ENCODE peak calls at places on chromosome 4, in six cellular contexts. One of them, this sample, is unnamed.
A peak's percentile ranks its signal among the peaks of the same experiment; 100 is the strongest.

GRCh38 chr4:113026556-113026955 is 22.9 kb upstream of the ANK2 start:
- DNase-seq in dorsolateral prefrontal cortex: no peak
- DNase-seq in neural crest cell: no peak
- DNase-seq in cardiac muscle cell: no peak
- DNase-seq in sigmoid colon: no peak
- DNase-seq in PC-9: no peak
- DNase-seq in this sample: no peak

GRCh38 chr4:141220271-141220654 is 432 bp upstream of the ZNF330 start:
- DNase-seq in dorsolateral prefrontal cortex: no peak
- DNase-seq in neural crest cell: peak; percentile 1
- DNase-seq in cardiac muscle cell: no peak
- DNase-seq in sigmoid colon: no peak
- DNase-seq in PC-9: no peak
- DNase-seq in this sample: no peak

GRCh38 chr4:140135529-140136021 is 18.4 kb downstream of the MAML3 start:
- DNase-seq in dorsolateral prefrontal cortex: peak; percentile 34
- DNase-seq in neural crest cell: no peak
- DNase-seq in cardiac muscle cell: peak; percentile 74
- DNase-seq in sigmoid colon: peak; percentile 75
- DNase-seq in PC-9: no peak
- DNase-seq in this sample: no peak

GRCh38 chr4:39228377-39228776 is 46.0 kb downstream of the WDR19 start:
- DNase-seq in dorsolateral prefrontal cortex: no peak
- DNase-seq in neural crest cell: no peak
- DNase-seq in cardiac muscle cell: no peak
- DNase-seq in sigmoid colon: no peak
- DNase-seq in PC-9: no peak
- DNase-seq in this sample: no peak

GRCh38 chr4:113588895-113589668 is 172.5 kb downstream of the CAMK2D start:
- DNase-seq in dorsolateral prefrontal cortex: no peak
- DNase-seq in neural crest cell: no peak
- DNase-seq in cardiac muscle cell: no peak
- DNase-seq in sigmoid colon: no peak
- DNase-seq in PC-9: no peak
- DNase-seq in this sample: no peak

GRCh38 chr4:76767983-76768382 is 130.0 kb downstream of the SOWAHB start:
- DNase-seq in dorsolateral prefrontal cortex: no peak
- DNase-seq in neural crest cell: no peak
- DNase-seq in cardiac muscle cell: no peak
- DNase-seq in sigmoid colon: no peak
- DNase-seq in PC-9: no peak
- DNase-seq in this sample: no peak

GRCh38 chr4:100414016-100414790 is 103.6 kb downstream of the EMCN start:
- DNase-seq in dorsolateral prefrontal cortex: no peak
- DNase-seq in neural crest cell: no peak
- DNase-seq in cardiac muscle cell: no peak
- DNase-seq in sigmoid colon: no peak
- DNase-seq in PC-9: no peak
- DNase-seq in this sample: no peak

GRCh38 chr4:143337600-143338287 is 1.1 kb downstream of the GAB1 start:
- DNase-seq in dorsolateral prefrontal cortex: peak; percentile 71
- DNase-seq in neural crest cell: peak; percentile 15
- DNase-seq in cardiac muscle cell: peak; percentile 51
- DNase-seq in sigmoid colon: peak; percentile 71
- DNase-seq in PC-9: no peak
- DNase-seq in this sample: no peak

GRCh38 chr4:33297091-33297490 is 2576.9 kb downstream of the PCDH7 start:
- DNase-seq in dorsolateral prefrontal cortex: no peak
- DNase-seq in neural crest cell: no peak
- DNase-seq in cardiac muscle cell: no peak
- DNase-seq in sigmoid colon: no peak
- DNase-seq in PC-9: no peak
- DNase-seq in this sample: no peak

GRCh38 chr4:105619193-105619931 is 66.9 kb downstream of the ARHGEF38 start:
- DNase-seq in dorsolateral prefrontal cortex: peak; percentile 23
- DNase-seq in neural crest cell: no peak
- DNase-seq in cardiac muscle cell: peak; percentile 25
- DNase-seq in sigmoid colon: peak; percentile 66
- DNase-seq in PC-9: no peak
- DNase-seq in this sample: no peak

GRCh38 chr4:184732126-184732525 is 1.8 kb downstream of the CENPU start:
- DNase-seq in dorsolateral prefrontal cortex: no peak
- DNase-seq in neural crest cell: no peak
- DNase-seq in cardiac muscle cell: no peak
- DNase-seq in sigmoid colon: no peak
- DNase-seq in PC-9: peak; percentile 85
- DNase-seq in this sample: no peak

GRCh38 chr4:147192679-147193078 is 247.0 kb upstream of the TTC29 start:
- DNase-seq in dorsolateral prefrontal cortex: no peak
- DNase-seq in neural crest cell: no peak
- DNase-seq in cardiac muscle cell: no peak
- DNase-seq in sigmoid colon: no peak
- DNase-seq in PC-9: no peak
- DNase-seq in this sample: no peak

GRCh38 chr4:155705664-155706063 is 39.0 kb downstream of the GUCY1A1 start:
- DNase-seq in dorsolateral prefrontal cortex: no peak
- DNase-seq in neural crest cell: no peak
- DNase-seq in cardiac muscle cell: peak; percentile 88
- DNase-seq in sigmoid colon: no peak
- DNase-seq in PC-9: peak; percentile 62
- DNase-seq in this sample: no peak

GRCh38 chr4:99410075-99410474 is 25.1 kb downstream of the ADH7 start:
- DNase-seq in dorsolateral prefrontal cortex: no peak
- DNase-seq in neural crest cell: no peak
- DNase-seq in cardiac muscle cell: no peak
- DNase-seq in sigmoid colon: no peak
- DNase-seq in PC-9: no peak
- DNase-seq in this sample: no peak

GRCh38 chr4:187128226-187128625 is 404.6 kb upstream of the FAT1 start:
- DNase-seq in dorsolateral prefrontal cortex: no peak
- DNase-seq in neural crest cell: no peak
- DNase-seq in cardiac muscle cell: no peak
- DNase-seq in sigmoid colon: no peak
- DNase-seq in PC-9: no peak
- DNase-seq in this sample: no peak

GRCh38 chr4:107818301-107818910 is 6.3 kb upstream of the SGMS2 start:
- DNase-seq in dorsolateral prefrontal cortex: no peak
- DNase-seq in neural crest cell: no peak
- DNase-seq in cardiac muscle cell: no peak
- DNase-seq in sigmoid colon: no peak
- DNase-seq in PC-9: peak; percentile 65
- DNase-seq in this sample: no peak

GRCh38 chr4:1565598-1566295 is 118.4 kb downstream of the FAM53A start:
- DNase-seq in dorsolateral prefrontal cortex: no peak
- DNase-seq in neural crest cell: no peak
- DNase-seq in cardiac muscle cell: no peak
- DNase-seq in sigmoid colon: peak; percentile 35
- DNase-seq in PC-9: no peak
- DNase-seq in this sample: no peak

GRCh38 chr4:163356104-163356503 is 12.4 kb downstream of the NPY5R start:
- DNase-seq in dorsolateral prefrontal cortex: no peak
- DNase-seq in neural crest cell: no peak
- DNase-seq in cardiac muscle cell: no peak
- DNase-seq in sigmoid colon: no peak
- DNase-seq in PC-9: no peak
- DNase-seq in this sample: no peak

GRCh38 chr4:181538435-181538834 is 704.8 kb upstream of the TENM3 start:
- DNase-seq in dorsolateral prefrontal cortex: no peak
- DNase-seq in neural crest cell: no peak
- DNase-seq in cardiac muscle cell: no peak
- DNase-seq in sigmoid colon: no peak
- DNase-seq in PC-9: no peak
- DNase-seq in this sample: no peak

GRCh38 chr4:8688041-8688907 is 95.7 kb downstream of the CPZ start:
- DNase-seq in dorsolateral prefrontal cortex: no peak
- DNase-seq in neural crest cell: peak; percentile 80
- DNase-seq in cardiac muscle cell: peak; percentile 71
- DNase-seq in sigmoid colon: peak; percentile 48
- DNase-seq in PC-9: no peak
- DNase-seq in this sample: no peak

GRCh38 chr4:1269209-1269608 is 20.3 kb upstream of the CTBP1 start:
- DNase-seq in dorsolateral prefrontal cortex: no peak
- DNase-seq in neural crest cell: no peak
- DNase-seq in cardiac muscle cell: no peak
- DNase-seq in sigmoid colon: no peak
- DNase-seq in PC-9: no peak
- DNase-seq in this sample: no peak

GRCh38 chr4:108834167-108834566 is 71.3 kb upstream of the ETNPPL start:
- DNase-seq in dorsolateral prefrontal cortex: no peak
- DNase-seq in neural crest cell: no peak
- DNase-seq in cardiac muscle cell: no peak
- DNase-seq in sigmoid colon: no peak
- DNase-seq in PC-9: no peak
- DNase-seq in this sample: no peak

GRCh38 chr4:139665690-139666529 is at the start of gene MGST2:
- DNase-seq in dorsolateral prefrontal cortex: peak; percentile 55
- DNase-seq in neural crest cell: peak; percentile 48
- DNase-seq in cardiac muscle cell: peak; percentile 89
- DNase-seq in sigmoid colon: peak; percentile 82
- DNase-seq in PC-9: peak; percentile 75
- DNase-seq in this sample: no peak

GRCh38 chr4:130712038-130712437 is 1616.1 kb downstream of the C4orf33 start:
- DNase-seq in dorsolateral prefrontal cortex: no peak
- DNase-seq in neural crest cell: no peak
- DNase-seq in cardiac muscle cell: no peak
- DNase-seq in sigmoid colon: no peak
- DNase-seq in PC-9: peak; percentile 56
- DNase-seq in this sample: no peak

GRCh38 chr4:72564184-72564583 is 4.8 kb downstream of the ADAMTS3 start:
- DNase-seq in dorsolateral prefrontal cortex: no peak
- DNase-seq in neural crest cell: no peak
- DNase-seq in cardiac muscle cell: no peak
- DNase-seq in sigmoid colon: no peak
- DNase-seq in PC-9: no peak
- DNase-seq in this sample: no peak

GRCh38 chr4:132065940-132066495 is 1083.1 kb upstream of the PCDH10 start:
- DNase-seq in dorsolateral prefrontal cortex: no peak
- DNase-seq in neural crest cell: no peak
- DNase-seq in cardiac muscle cell: no peak
- DNase-seq in sigmoid colon: no peak
- DNase-seq in PC-9: no peak
- DNase-seq in this sample: no peak

DNA sequence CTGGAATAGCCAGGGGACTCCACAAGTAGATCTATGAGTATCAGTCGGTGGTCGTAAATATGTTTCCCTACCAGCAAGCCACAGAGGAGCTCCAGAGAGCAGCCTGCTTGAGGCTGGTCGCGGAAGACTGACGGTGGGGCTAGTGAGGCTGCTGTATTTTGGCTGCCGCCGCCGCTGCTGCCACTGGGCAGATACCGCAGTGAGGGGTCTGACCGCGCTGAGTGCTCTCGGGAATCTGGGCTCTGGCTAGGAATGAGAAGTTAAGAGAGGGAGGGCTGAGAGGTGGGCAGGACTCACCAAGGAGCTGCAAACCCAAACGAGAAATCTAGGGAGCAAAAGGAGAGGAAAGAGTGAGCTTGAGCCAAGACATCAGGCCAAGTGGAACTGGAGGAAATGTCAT is at the start of gene EXOC1L:
- DNase-seq in dorsolateral prefrontal cortex: peak; percentile 7
- DNase-seq in neural crest cell: peak; percentile 35
- DNase-seq in cardiac muscle cell: peak; percentile 78
- DNase-seq in sigmoid colon: no peak
- DNase-seq in PC-9: no peak
- DNase-seq in this sample: no peak
- TF ChIP-seq CTCF in dorsolateral prefrontal cortex: no peak
- TF ChIP-seq CTCF in neural crest cell: no peak
- TF ChIP-seq CTCF in cardiac muscle cell: no peak
- TF ChIP-seq CTCF in sigmoid colon: no peak
- TF ChIP-seq CTCF in PC-9: no peak
- TF ChIP-seq CTCF in this sample: no peak

GRCh38 chr4:48557478-48557877 is 67.4 kb downstream of the ZAR1 start:
- DNase-seq in dorsolateral prefrontal cortex: no peak
- DNase-seq in neural crest cell: no peak
- DNase-seq in cardiac muscle cell: no peak
- DNase-seq in sigmoid colon: no peak
- DNase-seq in PC-9: no peak
- DNase-seq in this sample: no peak
- TF ChIP-seq CTCF in dorsolateral prefrontal cortex: no peak
- TF ChIP-seq CTCF in neural crest cell: peak; percentile 48
- TF ChIP-seq CTCF in cardiac muscle cell: peak; percentile 16
- TF ChIP-seq CTCF in sigmoid colon: no peak
- TF ChIP-seq CTCF in PC-9: peak; percentile 45
- TF ChIP-seq CTCF in this sample: no peak

DNA sequence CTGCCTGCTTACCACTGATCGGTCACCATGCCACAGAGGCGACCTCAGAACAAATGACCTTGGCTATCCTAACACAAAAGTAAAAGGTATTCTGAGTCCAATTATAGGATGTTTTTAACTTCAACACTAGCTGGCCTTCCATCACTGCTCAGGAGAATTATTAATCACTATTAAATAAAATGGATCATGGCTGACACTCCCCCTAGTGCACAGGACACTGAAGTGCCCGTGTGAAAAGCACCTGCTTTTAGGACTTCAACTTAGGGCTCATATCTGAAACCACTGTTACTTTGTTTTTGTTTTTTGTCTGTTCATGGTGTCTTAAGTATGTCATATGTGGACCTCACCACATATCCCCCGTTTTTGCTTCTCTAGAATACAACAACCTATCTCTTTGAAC is 33.9 kb downstream of the STX18 start:
- DNase-seq in dorsolateral prefrontal cortex: no peak
- DNase-seq in neural crest cell: no peak
- DNase-seq in cardiac muscle cell: no peak
- DNase-seq in sigmoid colon: no peak
- DNase-seq in PC-9: no peak
- DNase-seq in this sample: no peak
- TF ChIP-seq CTCF in dorsolateral prefrontal cortex: peak; percentile 46
- TF ChIP-seq CTCF in neural crest cell: peak; percentile 61
- TF ChIP-seq CTCF in cardiac muscle cell: peak; percentile 56
- TF ChIP-seq CTCF in sigmoid colon: no peak
- TF ChIP-seq CTCF in PC-9: peak; percentile 62
- TF ChIP-seq CTCF in this sample: peak; percentile 39

GRCh38 chr4:40626183-40626990 is 3.3 kb downstream of the RBM47 start:
- DNase-seq in dorsolateral prefrontal cortex: no peak
- DNase-seq in neural crest cell: no peak
- DNase-seq in cardiac muscle cell: no peak
- DNase-seq in sigmoid colon: no peak
- DNase-seq in PC-9: peak; percentile 83
- DNase-seq in this sample: no peak

GRCh38 chr4:40630335-40631021 is 814 bp upstream of the RBM47 start:
- DNase-seq in dorsolateral prefrontal cortex: peak; percentile 8
- DNase-seq in neural crest cell: no peak
- DNase-seq in cardiac muscle cell: peak; percentile 45
- DNase-seq in sigmoid colon: peak; percentile 74
- DNase-seq in PC-9: peak; percentile 81
- DNase-seq in this sample: no peak

GRCh38 chr4:40627540-40627939 is 2.1 kb downstream of the RBM47 start:
- DNase-seq in dorsolateral prefrontal cortex: no peak
- DNase-seq in neural crest cell: no peak
- DNase-seq in cardiac muscle cell: no peak
- DNase-seq in sigmoid colon: no peak
- DNase-seq in PC-9: no peak
- DNase-seq in this sample: no peak

GRCh38 chr4:40628888-40629287 is 776 bp downstream of the RBM47 start:
- DNase-seq in dorsolateral prefrontal cortex: no peak
- DNase-seq in neural crest cell: no peak
- DNase-seq in cardiac muscle cell: no peak
- DNase-seq in sigmoid colon: no peak
- DNase-seq in PC-9: peak; percentile 41
- DNase-seq in this sample: no peak

GRCh38 chr4:40629401-40630334 is at the start of gene RBM47:
- DNase-seq in dorsolateral prefrontal cortex: peak; percentile 39
- DNase-seq in neural crest cell: peak; percentile 26
- DNase-seq in cardiac muscle cell: peak; percentile 61
- DNase-seq in sigmoid colon: peak; percentile 73
- DNase-seq in PC-9: peak; percentile 94
- DNase-seq in this sample: no peak
- TF ChIP-seq CTCF in dorsolateral prefrontal cortex: no peak
- TF ChIP-seq CTCF in neural crest cell: peak; percentile 37
- TF ChIP-seq CTCF in cardiac muscle cell: peak; percentile 23
- TF ChIP-seq CTCF in sigmoid colon: no peak
- TF ChIP-seq CTCF in PC-9: no peak
- TF ChIP-seq CTCF in this sample: no peak